ENCODE peak calls at places on chromosomes 7 and 10, in eight cellular contexts. A is MM.1S, K is body of pancreas, O is pancreas, W is lower lobe of right lung, N is BJ, F is cardiac muscle cell, Y is WERI-Rb-1. Q is an unnamed sample. For H3K36me3, the result is how much of the 10 kb centered on the place peaks cover.

GRCh38 chr7:92754756-92755581 is 81.4 kb downstream of the CDK6 start:
- DNase-seq in A (no peak), W (no peak), K (no peak), N (no peak), Y (no peak), F (no peak), O (no peak), Q (no peak)

GRCh38 chr7:158415316-158415715 is 172.3 kb downstream of the PTPRN2 start:
- DNase-seq in O (no peak), W (no peak), F (no peak), N (no peak), Y (no peak), A (no peak), K (no peak), Q (no peak)

GRCh38 chr7:100825215-100825671 is 2.1 kb downstream of the EPHB4 start:
- DNase-seq in Y (no peak), N (no peak), K (no peak), F (peak), O (no peak), W (no peak), A (no peak), Q (no peak)

GRCh38 chr10:31725436-31725835 is 203.2 kb downstream of the ARHGAP12 start:
- DNase-seq in A (no peak), N (no peak), Y (no peak), W (no peak), K (peak), F (no peak), O (peak), Q (no peak)

GRCh38 chr10:124911124-124912051 is 30.5 kb upstream of the ZRANB1 start:
- DNase-seq in N (no peak), W (no peak), A (no peak), K (no peak), Y (no peak), O (no peak), F (no peak), Q (no peak)

GRCh38 chr10:77926566-77927342 is at the start of gene DLG5:
- DNase-seq in W (peak), Y (peak), K (peak), N (no peak), F (peak), O (peak), A (peak), Q (peak)

GRCh38 chr10:21993360-21994001 is 10.0 kb downstream of the DNAJC1 start:
- DNase-seq in O (no peak), N (no peak), K (no peak), F (no peak), W (no peak), Y (no peak), A (peak), Q (no peak)

GRCh38 chr7:8719102-8719501 is 285.7 kb downstream of the NXPH1 start:
- DNase-seq in W (no peak), F (no peak), N (no peak), Y (peak), O (no peak), K (no peak), A (no peak), Q (no peak)

GRCh38 chr10:110501142-110501937 is 3.6 kb downstream of the DUSP5 start:
- DNase-seq in O (peak), K (peak), W (peak), A (peak), F (peak), Y (peak), N (no peak), Q (peak)

GRCh38 chr7:102152672-102153585 is 133.7 kb upstream of the SH2B2 start:
- DNase-seq in O (no peak), F (peak), W (no peak), K (no peak), N (no peak), Y (no peak), A (no peak), Q (no peak)

GRCh38 chr7:42805601-42806000 is 106.3 kb downstream of the C7orf25 start:
- DNase-seq in O (no peak), F (no peak), Y (no peak), A (no peak), N (no peak), W (no peak), K (no peak), Q (no peak)

GRCh38 chr7:10429516-10429915 is 544.2 kb upstream of the PHF14 start:
- DNase-seq in O (no peak), K (no peak), W (no peak), A (no peak), Y (no peak), N (no peak), F (no peak), Q (no peak)

GRCh38 chr7:41030673-41031072 is 672.2 kb downstream of the INHBA start:
- DNase-seq in K (no peak), F (no peak), N (no peak), O (no peak), Y (no peak), A (no peak), W (no peak), Q (no peak)

GRCh38 chr10:73931767-73932624 is 21.1 kb downstream of the PLAU start:
- DNase-seq in W (peak), A (peak), F (no peak), Y (no peak), K (peak), N (no peak), O (peak), Q (no peak)

GRCh38 chr7:111255576-111255975 is 164.6 kb downstream of the LRRN3 start:
- DNase-seq in K (no peak), A (no peak), N (no peak), O (no peak), Y (no peak), F (no peak), W (no peak), Q (no peak)

GRCh38 chr10:122021421-122021820 is 32.5 kb downstream of the TACC2 start:
- DNase-seq in W (no peak), N (no peak), O (no peak), F (no peak), K (peak), Y (no peak), A (no peak), Q (no peak)

GRCh38 chr7:86926732-86927131 is 132.7 kb downstream of the ELAPOR2 start:
- DNase-seq in N (no peak), K (no peak), O (no peak), F (peak), A (peak), W (no peak), Y (peak), Q (no peak)

GRCh38 chr10:69807696-69808095 is 6.0 kb downstream of the COL13A1 start:
- DNase-seq in A (no peak), O (no peak), K (no peak), F (no peak), W (no peak), Y (no peak), N (no peak), Q (no peak)

GRCh38 chr10:80133221-80133620 is 691 bp downstream of the PLAC9 start:
- DNase-seq in Y (no peak), N (no peak), A (no peak), F (no peak), K (no peak), O (no peak), W (no peak), Q (no peak)

GRCh38 chr7:30068117-30068516 is 39.9 kb downstream of the PLEKHA8 start:
- DNase-seq in W (no peak), K (no peak), N (peak), O (no peak), F (no peak), Y (no peak), A (no peak), Q (no peak)

GRCh38 chr7:50565559-50565916 is 333 bp upstream of the DDC start:
- DNase-seq in O (no peak), A (no peak), K (no peak), Y (no peak), F (no peak), W (no peak), N (no peak), Q (no peak)

GRCh38 chr7:36048902-36049240 is 104.2 kb upstream of the EEPD1 start:
- DNase-seq in O (no peak), N (no peak), Y (no peak), A (no peak), F (no peak), W (no peak), K (no peak), Q (no peak)

GRCh38 chr7:65477326-65477725 is 103.7 kb downstream of the ZNF92 start:
- DNase-seq in W (no peak), N (no peak), A (no peak), O (no peak), K (peak), F (peak), Y (peak), Q (no peak)

GRCh38 chr7:15889501-15889900 is 203.0 kb upstream of the MEOX2 start:
- DNase-seq in Y (peak), O (no peak), F (no peak), A (no peak), K (no peak), N (no peak), W (no peak), Q (no peak)

GRCh38 chr10:48461623-48462481 is 143.0 kb downstream of the ARHGAP22 start:
- DNase-seq in K (no peak), N (no peak), Y (no peak), F (no peak), A (no peak), O (no peak), W (no peak), Q (no peak)

GRCh38 chr10:132942101-132942739 is at the start of gene CFAP46:
- DNase-seq in O (peak), N (no peak), W (no peak), K (peak), Y (peak), A (no peak), F (peak), Q (no peak)

GRCh38 chr7:28729276-28729675 is 228.9 kb downstream of the TRIL start:
- DNase-seq in W (no peak), Y (no peak), F (no peak), O (no peak), N (no peak), K (no peak), A (no peak), Q (no peak)

GRCh38 chr7:127717502-127718125 is 65.6 kb downstream of the SND1 start:
- DNase-seq in F (no peak), Y (no peak), O (no peak), W (no peak), N (no peak), K (no peak), A (no peak), Q (no peak)

GRCh38 chr7:30912986-30913671 is 1.5 kb downstream of the AQP1 start:
- DNase-seq in Y (no peak), N (no peak), F (no peak), O (peak), K (peak), A (no peak), W (no peak), Q (no peak)

GRCh38 chr10:22988581-22989360 is 60.9 kb downstream of the ARMC3 start:
- DNase-seq in N (no peak), F (peak), K (peak), Y (peak), O (peak), W (no peak), A (peak), Q (peak)

GRCh38 chr10:35058686-35059085 is 31.5 kb downstream of the CUL2 start:
- DNase-seq in F (no peak), K (no peak), Y (no peak), O (no peak), A (no peak), W (no peak), N (no peak), Q (no peak)

GRCh38 chr7:55280031-55280454 is 85.1 kb upstream of the LANCL2 start:
- DNase-seq in N (peak), K (peak), F (peak), A (peak), Y (peak), W (no peak), O (peak), Q (peak)

GRCh38 chr10:100881552-100882250 is 31.1 kb upstream of the SLF2 start:
- DNase-seq in O (no peak), Y (no peak), A (no peak), W (no peak), N (no peak), K (no peak), F (no peak), Q (no peak)

GRCh38 chr10:60042959-60043358 is 136.6 kb upstream of the CCDC6 start:
- DNase-seq in W (no peak), N (no peak), F (no peak), O (no peak), Y (no peak), K (no peak), A (no peak), Q (no peak)

GRCh38 chr7:74029991-74030415 is 2.0 kb downstream of the ELN start:
- DNase-seq in O (peak), A (no peak), F (peak), Y (peak), W (no peak), K (no peak), N (no peak), Q (no peak)

GRCh38 chr10:7423521-7423920 is 12.7 kb upstream of the SFMBT2 start:
- DNase-seq in A (no peak), O (no peak), W (no peak), K (no peak), Y (no peak), F (no peak), N (no peak), Q (no peak)

GRCh38 chr7:57305192-57305748 is 144.7 kb upstream of the ZNF716 start:
- DNase-seq in W (no peak), N (no peak), Y (peak), A (no peak), O (no peak), F (no peak), K (no peak), Q (no peak)

GRCh38 chr7:95960706-95961244 is 188.4 kb downstream of the DYNC1I1 start:
- DNase-seq in F (no peak), A (no peak), O (no peak), Y (no peak), N (no peak), K (no peak), W (no peak), Q (no peak)

GRCh38 chr7:130721486-130722277 is 12.3 kb downstream of the KLF14 start:
- DNase-seq in N (no peak), Y (peak), W (peak), F (peak), A (peak), K (peak), O (peak), Q (peak)

GRCh38 chr10:101766753-101767599 is 8.9 kb downstream of the FGF8 start:
- DNase-seq in O (no peak), K (no peak), A (no peak), W (no peak), F (no peak), N (no peak), Y (no peak), Q (no peak)

GRCh38 chr7:22194633-22195273 is 162.2 kb downstream of the RAPGEF5 start:
- DNase-seq in F (no peak), K (no peak), O (no peak), A (no peak), Y (peak), W (no peak), N (no peak), Q (no peak)

GRCh38 chr7:22195402-22195801 is 161.6 kb downstream of the RAPGEF5 start:
- DNase-seq in A (no peak), N (no peak), Y (no peak), K (no peak), O (no peak), W (no peak), F (no peak), Q (no peak)

GRCh38 chr7:22190736-22191135 is 166.2 kb downstream of the RAPGEF5 start:
- DNase-seq in F (no peak), N (no peak), A (no peak), Y (peak), K (no peak), O (no peak), W (no peak), Q (no peak)

GRCh38 chr7:22192778-22193177 is 164.2 kb downstream of the RAPGEF5 start:
- DNase-seq in K (no peak), F (no peak), N (no peak), Y (no peak), A (no peak), O (peak), W (no peak), Q (no peak)

DNA sequence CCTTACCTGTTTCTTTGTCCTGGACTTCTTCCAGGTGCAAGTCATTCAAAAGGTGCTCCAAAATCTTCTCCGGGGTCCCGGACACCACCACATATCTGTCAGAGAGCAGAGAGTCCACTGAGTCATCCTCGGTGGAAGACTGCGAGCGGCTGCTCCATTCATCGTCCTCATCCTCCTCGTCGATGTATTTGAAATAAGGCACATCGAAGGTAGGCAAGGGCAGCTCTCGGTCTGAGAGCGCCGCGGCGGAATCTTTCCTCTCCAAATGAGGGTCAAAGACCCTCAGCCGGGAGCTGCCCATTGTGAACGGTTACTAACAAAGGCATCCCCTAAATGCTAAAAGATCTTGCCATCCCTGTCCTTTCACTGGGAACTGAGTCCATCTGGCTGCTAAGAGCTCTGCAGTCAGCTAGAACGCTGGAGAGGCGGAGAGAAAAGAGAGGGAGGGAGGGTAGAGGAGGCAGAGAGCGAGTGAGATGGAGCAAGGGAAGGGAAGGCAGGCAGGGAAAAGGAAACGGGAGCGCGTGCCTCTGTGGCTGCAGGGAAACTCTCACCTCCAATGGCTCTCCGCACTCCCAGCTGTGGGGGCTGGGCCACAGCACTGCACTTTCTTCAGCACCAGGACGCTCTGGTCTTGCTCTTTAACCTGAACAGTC is 163.5 kb downstream of the RAPGEF5 start:
- DNase-seq in Y (peak), K (peak), N (no peak), O (peak), F (peak), A (no peak), W (no peak), Q (no peak)
- H3K4me3 ChIP-seq in Y (peak), K (peak), N (no peak), O (peak), F (peak), A (no peak), W (peak), Q (no peak)

GRCh38 chr7:105073143-105073542 is 59.1 kb downstream of the KMT2E start:
- DNase-seq in N (no peak), Y (no peak), O (no peak), F (no peak), W (no peak), A (no peak), K (no peak), Q (no peak)
- H3K36me3 ChIP-seq in N (under half), Y (half or more), O (under half), F (half or more), W (half or more), A (under half), K (under half), Q (under half)

GRCh38 chr10:76429331-76429625 is 997.9 kb downstream of the LRMDA start:
- DNase-seq in A (no peak), F (no peak), Y (no peak), W (no peak), K (no peak), O (no peak), N (no peak), Q (no peak)

GRCh38 chr10:76432274-76433012 is 1001.0 kb downstream of the LRMDA start:
- DNase-seq in F (peak), A (no peak), Y (no peak), W (no peak), O (no peak), K (no peak), N (peak), Q (peak)

GRCh38 chr10:76429642-76430041 is 998.2 kb downstream of the LRMDA start:
- DNase-seq in O (no peak), N (no peak), A (no peak), W (no peak), Y (no peak), F (peak), K (no peak), Q (no peak)

GRCh38 chr10:76430330-76430729 is 998.9 kb downstream of the LRMDA start:
- DNase-seq in F (peak), A (no peak), N (no peak), O (no peak), K (no peak), W (no peak), Y (no peak), Q (no peak)

GRCh38 chr10:76428541-76429330 is 997.3 kb downstream of the LRMDA start:
- DNase-seq in Y (no peak), F (no peak), K (no peak), O (no peak), N (peak), W (no peak), A (no peak), Q (no peak)
- H3K4me3 ChIP-seq in Y (no peak), F (no peak), K (no peak), O (no peak), N (no peak), W (no peak), A (no peak), Q (no peak)

DNA sequence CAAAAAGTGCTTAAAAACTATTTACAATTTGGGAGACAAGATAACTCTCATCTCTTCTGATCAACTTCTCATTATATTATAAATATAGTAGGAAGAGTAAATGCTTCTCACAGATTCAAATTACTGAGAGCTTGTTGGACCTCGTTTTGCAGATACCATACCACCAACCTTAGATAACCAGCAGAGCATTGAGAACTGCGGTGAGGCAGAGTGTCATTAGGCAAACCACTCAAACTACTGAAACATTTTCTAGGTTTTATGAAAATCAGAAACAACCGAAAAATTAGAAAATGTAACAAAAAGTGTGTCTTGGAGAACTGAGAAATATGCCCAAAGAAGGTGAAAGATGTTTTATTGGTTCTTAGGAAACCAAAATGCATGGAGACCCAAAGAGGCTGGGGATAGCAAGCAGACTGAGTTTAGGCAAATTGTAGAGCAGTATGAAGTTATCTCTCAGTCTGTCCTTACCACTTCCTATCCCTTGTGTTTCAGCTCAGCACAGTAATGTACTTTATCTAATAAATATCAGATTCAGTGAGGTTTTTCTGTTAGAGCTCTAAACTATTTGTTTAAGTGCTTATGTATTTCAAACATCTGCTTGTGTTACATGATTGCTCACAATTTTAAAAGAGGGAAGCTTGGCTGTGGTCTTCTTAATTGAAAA is 77.9 kb downstream of the HECTD2 start:
- DNase-seq in N (no peak), Y (no peak), F (no peak), O (no peak), W (no peak), K (no peak), A (no peak), Q (no peak)
- H3K36me3 ChIP-seq in N (under half), Y (under half), F (under half), O (under half), W (under half), K (under half), A (under half), Q (under half)

DNA sequence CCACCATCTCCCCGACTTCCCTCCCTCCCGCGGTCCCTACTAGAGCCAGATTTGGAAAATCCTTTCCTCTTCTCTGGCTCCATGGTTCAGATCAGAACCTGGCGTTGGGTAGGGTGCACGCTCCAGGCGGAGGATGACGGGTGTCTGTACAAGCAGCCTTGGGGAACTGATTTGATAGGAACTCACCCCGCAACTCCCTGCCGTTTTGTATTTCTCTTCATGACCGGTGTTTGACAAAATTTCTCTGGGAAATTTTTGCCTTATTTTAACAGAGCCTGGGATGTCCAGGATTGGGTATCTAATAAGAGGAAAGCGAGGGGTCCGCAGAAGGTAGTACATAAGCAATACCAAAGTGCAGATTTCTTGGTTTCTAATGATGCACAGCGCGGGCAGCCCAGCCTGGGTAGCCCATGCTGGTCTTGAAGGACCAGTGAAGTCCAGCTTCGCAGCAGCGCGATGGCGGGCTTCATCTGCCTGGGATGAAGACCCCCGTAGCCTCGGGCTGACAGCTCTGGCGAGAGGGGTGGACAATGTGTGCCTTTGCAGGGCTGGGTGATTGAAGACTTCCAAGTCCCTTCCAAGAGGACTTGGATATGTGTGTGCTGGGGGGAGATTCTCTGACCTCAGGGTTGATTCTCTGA is 2.1 kb downstream of the SORCS3 start:
- DNase-seq in F (no peak), K (no peak), A (no peak), O (no peak), W (no peak), Y (no peak), N (no peak), Q (no peak)
- H3K4me3 ChIP-seq in F (peak), K (no peak), A (no peak), O (no peak), W (no peak), Y (peak), N (no peak), Q (no peak)